ENCODE peak calls at places on chromosomes 12 and 14, in five cellular contexts. One of them, this sample, is unnamed.

GRCh38 chr14:32078794-32079663 is 1.9 kb downstream of the ARHGAP5 start:
- DNase-seq in right lobe of liver: no peak
- DNase-seq in tibial artery: no peak
- DNase-seq in PC-9: peak; percentile 65
- DNase-seq in brain microvascular endothelial cell: peak; percentile 4
- DNase-seq in this sample: no peak

GRCh38 chr12:104653730-104654328 is 197.1 kb downstream of the CHST11 start:
- DNase-seq in right lobe of liver: no peak
- DNase-seq in tibial artery: no peak
- DNase-seq in PC-9: no peak
- DNase-seq in brain microvascular endothelial cell: no peak
- DNase-seq in this sample: no peak

GRCh38 chr12:90028620-90029051 is 320.0 kb upstream of the ATP2B1 start:
- DNase-seq in right lobe of liver: no peak
- DNase-seq in tibial artery: no peak
- DNase-seq in PC-9: peak; percentile 64
- DNase-seq in brain microvascular endothelial cell: no peak
- DNase-seq in this sample: no peak

GRCh38 chr14:64294672-64295413 is 672 bp upstream of the ESR2 start:
- DNase-seq in right lobe of liver: peak; percentile 70
- DNase-seq in tibial artery: no peak
- DNase-seq in PC-9: peak; percentile 42
- DNase-seq in brain microvascular endothelial cell: peak; percentile 38
- DNase-seq in this sample: no peak

GRCh38 chr12:125403145-125403789 is 338.0 kb downstream of the AACS start:
- DNase-seq in right lobe of liver: no peak
- DNase-seq in tibial artery: no peak
- DNase-seq in PC-9: no peak
- DNase-seq in brain microvascular endothelial cell: peak; percentile 16
- DNase-seq in this sample: no peak

GRCh38 chr12:88401153-88401552 is 179.1 kb downstream of the KITLG start:
- DNase-seq in right lobe of liver: no peak
- DNase-seq in tibial artery: no peak
- DNase-seq in PC-9: peak; percentile 42
- DNase-seq in brain microvascular endothelial cell: peak; percentile 48
- DNase-seq in this sample: no peak

GRCh38 chr14:62269204-62269603 is 507.0 kb downstream of the SNAPC1 start:
- DNase-seq in right lobe of liver: no peak
- DNase-seq in tibial artery: no peak
- DNase-seq in PC-9: no peak
- DNase-seq in brain microvascular endothelial cell: no peak
- DNase-seq in this sample: no peak

GRCh38 chr12:27828196-27828595 is 48.2 kb upstream of the MANSC4 start:
- DNase-seq in right lobe of liver: no peak
- DNase-seq in tibial artery: no peak
- DNase-seq in PC-9: no peak
- DNase-seq in brain microvascular endothelial cell: no peak
- DNase-seq in this sample: no peak

GRCh38 chr14:23164250-23164649 is 19.2 kb downstream of the SLC7A8 start:
- DNase-seq in right lobe of liver: no peak
- DNase-seq in tibial artery: no peak
- DNase-seq in PC-9: peak; percentile 50
- DNase-seq in brain microvascular endothelial cell: no peak
- DNase-seq in this sample: no peak

GRCh38 chr12:49296836-49297694 is 2.1 kb downstream of the PRPH start:
- DNase-seq in right lobe of liver: no peak
- DNase-seq in tibial artery: no peak
- DNase-seq in PC-9: peak; percentile 38
- DNase-seq in brain microvascular endothelial cell: no peak
- DNase-seq in this sample: no peak

GRCh38 chr12:112559784-112560183 is 141.0 kb downstream of the PTPN11 start:
- DNase-seq in right lobe of liver: no peak
- DNase-seq in tibial artery: no peak
- DNase-seq in PC-9: no peak
- DNase-seq in brain microvascular endothelial cell: no peak
- DNase-seq in this sample: no peak

GRCh38 chr12:103852498-103852992 is 11.5 kb upstream of the NT5DC3 start:
- DNase-seq in right lobe of liver: no peak
- DNase-seq in tibial artery: no peak
- DNase-seq in PC-9: no peak
- DNase-seq in brain microvascular endothelial cell: peak; percentile 49
- DNase-seq in this sample: no peak

GRCh38 chr12:121806556-121807308 is 2.9 kb downstream of the SETD1B start:
- DNase-seq in right lobe of liver: peak; percentile 87
- DNase-seq in tibial artery: no peak
- DNase-seq in PC-9: no peak
- DNase-seq in brain microvascular endothelial cell: no peak
- DNase-seq in this sample: no peak

GRCh38 chr12:25935355-25936144 is 22.9 kb upstream of the RASSF8 start:
- DNase-seq in right lobe of liver: no peak
- DNase-seq in tibial artery: no peak
- DNase-seq in PC-9: peak; percentile 40
- DNase-seq in brain microvascular endothelial cell: no peak
- DNase-seq in this sample: no peak

GRCh38 chr14:92726933-92727262 is 21.5 kb downstream of the LGMN start:
- DNase-seq in right lobe of liver: no peak
- DNase-seq in tibial artery: no peak
- DNase-seq in PC-9: no peak
- DNase-seq in brain microvascular endothelial cell: no peak
- DNase-seq in this sample: no peak

GRCh38 chr12:53324113-53324778 is 2.8 kb upstream of the AAAS start:
- DNase-seq in right lobe of liver: peak; percentile 64
- DNase-seq in tibial artery: no peak
- DNase-seq in PC-9: no peak
- DNase-seq in brain microvascular endothelial cell: no peak
- DNase-seq in this sample: no peak

GRCh38 chr14:75981826-75982723 is at the start of gene TGFB3:
- DNase-seq in right lobe of liver: peak; percentile 87
- DNase-seq in tibial artery: peak; percentile 83
- DNase-seq in PC-9: peak; percentile 72
- DNase-seq in brain microvascular endothelial cell: peak; percentile 88
- DNase-seq in this sample: peak; percentile 70

GRCh38 chr12:114340231-114340630 is 65.7 kb downstream of the TBX5 start:
- DNase-seq in right lobe of liver: no peak
- DNase-seq in tibial artery: no peak
- DNase-seq in PC-9: no peak
- DNase-seq in brain microvascular endothelial cell: no peak
- DNase-seq in this sample: no peak

GRCh38 chr12:46675736-46676135 is 150.1 kb downstream of the SLC38A4 start:
- DNase-seq in right lobe of liver: peak; percentile 52
- DNase-seq in tibial artery: no peak
- DNase-seq in PC-9: no peak
- DNase-seq in brain microvascular endothelial cell: peak; percentile 26
- DNase-seq in this sample: no peak

GRCh38 chr12:75271576-75271975 is 58.5 kb downstream of the CAPS2 start:
- DNase-seq in right lobe of liver: no peak
- DNase-seq in tibial artery: no peak
- DNase-seq in PC-9: no peak
- DNase-seq in brain microvascular endothelial cell: no peak
- DNase-seq in this sample: no peak

GRCh38 chr12:71469235-71469873 is 29.8 kb downstream of the LGR5 start:
- DNase-seq in right lobe of liver: no peak
- DNase-seq in tibial artery: no peak
- DNase-seq in PC-9: no peak
- DNase-seq in brain microvascular endothelial cell: peak; percentile 48
- DNase-seq in this sample: no peak

GRCh38 chr12:58803893-58804292 is 116.4 kb downstream of the LRIG3 start:
- DNase-seq in right lobe of liver: no peak
- DNase-seq in tibial artery: no peak
- DNase-seq in PC-9: no peak
- DNase-seq in brain microvascular endothelial cell: peak; percentile 92
- DNase-seq in this sample: peak; percentile 54

GRCh38 chr12:29564925-29565324 is 67.4 kb upstream of the OVCH1 start:
- DNase-seq in right lobe of liver: no peak
- DNase-seq in tibial artery: no peak
- DNase-seq in PC-9: no peak
- DNase-seq in brain microvascular endothelial cell: no peak
- DNase-seq in this sample: no peak

GRCh38 chr12:117476341-117476740 is 114.9 kb upstream of the NOS1 start:
- DNase-seq in right lobe of liver: no peak
- DNase-seq in tibial artery: no peak
- DNase-seq in PC-9: no peak
- DNase-seq in brain microvascular endothelial cell: no peak
- DNase-seq in this sample: no peak

GRCh38 chr12:117473856-117474255 is 112.4 kb upstream of the NOS1 start:
- DNase-seq in right lobe of liver: no peak
- DNase-seq in tibial artery: no peak
- DNase-seq in PC-9: no peak
- DNase-seq in brain microvascular endothelial cell: no peak
- DNase-seq in this sample: no peak

GRCh38 chr12:117469883-117470483 is 108.6 kb upstream of the NOS1 start:
- DNase-seq in right lobe of liver: no peak
- DNase-seq in tibial artery: no peak
- DNase-seq in PC-9: no peak
- DNase-seq in brain microvascular endothelial cell: no peak
- DNase-seq in this sample: no peak

GRCh38 chr12:117470804-117471203 is 109.4 kb upstream of the NOS1 start:
- DNase-seq in right lobe of liver: no peak
- DNase-seq in tibial artery: no peak
- DNase-seq in PC-9: no peak
- DNase-seq in brain microvascular endothelial cell: no peak
- DNase-seq in this sample: no peak

GRCh38 chr12:117472983-117473382 is 111.6 kb upstream of the NOS1 start:
- DNase-seq in right lobe of liver: no peak
- DNase-seq in tibial artery: no peak
- DNase-seq in PC-9: no peak
- DNase-seq in brain microvascular endothelial cell: no peak
- DNase-seq in this sample: no peak
- TF ChIP-seq CTCF in right lobe of liver: peak; percentile 34
- TF ChIP-seq CTCF in tibial artery: no peak
- TF ChIP-seq CTCF in PC-9: peak; percentile 58
- TF ChIP-seq CTCF in brain microvascular endothelial cell: peak; percentile 42
- TF ChIP-seq CTCF in this sample: peak; percentile 10

DNA sequence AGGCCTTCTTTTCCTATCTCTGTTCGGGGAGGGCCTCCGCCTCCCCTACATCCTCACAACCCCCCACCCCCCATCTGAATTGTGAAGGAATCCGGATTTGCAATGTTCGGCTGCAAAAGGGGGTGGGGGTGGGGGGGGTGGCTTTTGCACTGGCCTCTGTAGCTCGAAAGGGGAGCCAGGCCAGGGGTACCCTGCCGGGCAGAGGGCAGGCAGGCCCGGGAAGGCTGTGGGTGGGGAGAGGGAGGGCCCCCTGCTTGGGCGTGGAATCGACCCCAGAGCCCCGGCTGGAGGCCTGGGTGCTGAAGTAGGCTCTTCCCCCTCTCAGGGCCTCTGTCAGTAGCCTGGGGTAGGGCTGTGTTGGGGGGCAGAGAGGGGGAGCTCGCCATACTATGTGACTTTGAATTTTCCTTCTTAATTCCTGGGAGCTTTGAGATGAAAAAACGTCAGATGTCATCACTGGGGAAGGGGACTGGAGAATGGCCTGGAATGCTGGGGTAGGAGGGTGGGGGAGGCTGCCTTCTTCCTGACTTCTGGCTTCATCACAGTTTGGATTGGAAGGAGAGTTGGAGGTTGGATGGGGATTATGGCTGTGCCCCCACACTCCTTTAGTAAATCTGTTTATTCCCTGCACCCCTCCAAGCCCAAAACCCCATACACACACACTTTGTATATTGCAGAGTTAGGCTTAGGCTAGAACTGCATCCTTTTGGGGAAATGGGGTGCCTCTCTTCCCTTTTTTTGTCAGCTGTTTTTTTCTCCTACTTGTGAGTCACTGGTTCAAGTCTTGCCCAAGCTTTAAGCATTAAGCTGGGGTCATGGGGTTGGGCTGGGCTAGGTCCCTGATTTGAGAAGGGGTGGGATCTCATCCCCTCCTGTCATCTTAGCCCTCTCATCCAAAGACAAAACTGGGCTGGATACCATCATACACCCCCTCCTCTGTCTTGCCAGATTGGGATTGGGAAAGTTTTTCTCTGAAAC is 1.3 kb downstream of the LRP1 start:
- DNase-seq in right lobe of liver: peak; percentile 47
- DNase-seq in tibial artery: peak; percentile 82
- DNase-seq in PC-9: no peak
- DNase-seq in brain microvascular endothelial cell: no peak
- DNase-seq in this sample: no peak
- H3K4me3 ChIP-seq in right lobe of liver: peak overlapping the region; percentile 71
- H3K4me3 ChIP-seq in tibial artery: peak overlapping the region; percentile 96
- H3K4me3 ChIP-seq in PC-9: no peak overlapping the region
- H3K4me3 ChIP-seq in brain microvascular endothelial cell: peak overlapping the region; percentile 78
- H3K4me3 ChIP-seq in this sample: peak overlapping the region; percentile 96

GRCh38 chr12:95107362-95107761 is 33.9 kb upstream of the NR2C1 start:
- DNase-seq in right lobe of liver: no peak
- DNase-seq in tibial artery: no peak
- DNase-seq in PC-9: no peak
- DNase-seq in brain microvascular endothelial cell: no peak
- DNase-seq in this sample: no peak

GRCh38 chr12:95100264-95101190 is 27.1 kb upstream of the NR2C1 start:
- DNase-seq in right lobe of liver: no peak
- DNase-seq in tibial artery: no peak
- DNase-seq in PC-9: no peak
- DNase-seq in brain microvascular endothelial cell: no peak
- DNase-seq in this sample: no peak

GRCh38 chr12:95104919-95105452 is 31.6 kb upstream of the NR2C1 start:
- DNase-seq in right lobe of liver: no peak
- DNase-seq in tibial artery: no peak
- DNase-seq in PC-9: no peak
- DNase-seq in brain microvascular endothelial cell: no peak
- DNase-seq in this sample: no peak

GRCh38 chr12:95099270-95099790 is 25.9 kb upstream of the NR2C1 start:
- DNase-seq in right lobe of liver: no peak
- DNase-seq in tibial artery: no peak
- DNase-seq in PC-9: peak; percentile 50
- DNase-seq in brain microvascular endothelial cell: no peak
- DNase-seq in this sample: no peak

GRCh38 chr12:95102916-95103671 is 29.7 kb upstream of the NR2C1 start:
- DNase-seq in right lobe of liver: no peak
- DNase-seq in tibial artery: no peak
- DNase-seq in PC-9: peak; percentile 98
- DNase-seq in brain microvascular endothelial cell: peak; percentile 71
- DNase-seq in this sample: no peak
- H3K27me3 ChIP-seq in right lobe of liver: no peaks in the 10 kb centered on the region
- H3K27me3 ChIP-seq in tibial artery: no peaks in the 10 kb centered on the region
- H3K27me3 ChIP-seq in PC-9: no peaks in the 10 kb centered on the region
- H3K27me3 ChIP-seq in brain microvascular endothelial cell: no peaks in the 10 kb centered on the region
- H3K27me3 ChIP-seq in this sample: no peaks in the 10 kb centered on the region

DNA sequence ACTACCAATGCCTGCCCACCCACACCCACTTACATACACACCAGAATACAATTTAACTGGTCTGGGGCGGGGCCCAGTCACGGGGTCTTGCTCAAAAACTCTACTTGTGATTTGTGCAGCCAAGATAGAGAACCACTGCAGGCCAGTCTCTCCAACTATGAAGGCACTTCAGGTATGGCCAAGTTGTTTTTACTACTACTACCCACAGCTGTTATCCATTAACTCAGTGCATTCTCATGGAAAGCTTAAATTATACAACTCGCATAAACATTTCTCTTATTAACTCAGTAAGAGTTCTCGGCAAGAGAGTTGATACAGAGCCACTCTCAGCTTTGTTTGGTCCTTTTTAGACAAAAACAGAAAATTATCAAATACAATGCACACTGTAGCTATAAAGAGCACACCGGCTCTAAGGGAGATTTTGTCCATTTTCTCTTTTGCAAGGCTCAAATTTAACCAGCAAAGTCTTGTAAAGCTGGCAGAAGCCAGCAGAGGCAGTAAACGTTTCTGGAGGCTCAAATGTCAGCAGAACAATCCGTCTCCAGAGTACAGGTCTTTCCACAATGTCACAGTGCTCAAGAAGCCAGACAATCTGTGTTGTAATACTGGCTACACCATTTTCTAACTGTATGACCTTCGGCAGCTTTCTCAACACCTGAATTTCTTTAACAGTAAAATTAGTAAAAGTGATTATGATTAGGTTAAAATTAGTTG is 85.9 kb downstream of the PTGER2 start:
- DNase-seq in right lobe of liver: no peak
- DNase-seq in tibial artery: no peak
- DNase-seq in PC-9: no peak
- DNase-seq in brain microvascular endothelial cell: no peak
- DNase-seq in this sample: peak; percentile 49
- TF ChIP-seq CTCF in right lobe of liver: no peak
- TF ChIP-seq CTCF in tibial artery: no peak
- TF ChIP-seq CTCF in PC-9: no peak
- TF ChIP-seq CTCF in brain microvascular endothelial cell: peak; percentile 53
- TF ChIP-seq CTCF in this sample: peak; percentile 34